ENCODE peak calls at places on chromosomes 16 and 17, in five cellular contexts. A is RCC 7860; U is glomerular endothelial cell; G is stimulated activated CD4-positive, alpha-beta T cell treated with anti-CD3 and anti-CD28 coated beads, TNF-alpha, amount 100 ng/mL, for 48 hours; R is colonic mucosa. N is an unnamed sample.

GRCh38 chr17:20206591-20206990 is 197.4 kb downstream of the SPECC1 start:
- DNase-seq in G (no peak), R (no peak), U (no peak), A (peak), N (no peak)

GRCh38 chr16:86883583-86884188 is 305.3 kb downstream of the FOXL1 start:
- DNase-seq in A (no peak), R (no peak), U (no peak), G (no peak), N (no peak)

GRCh38 chr16:11432856-11433395 is 87.7 kb downstream of the RMI2 start:
- DNase-seq in U (no peak), A (no peak), G (no peak), R (no peak), N (no peak)

GRCh38 chr16:76277099-76278030 is at the start of gene CNTNAP4:
- DNase-seq in R (no peak), G (no peak), A (no peak), U (no peak), N (no peak)

GRCh38 chr17:7929158-7930029 is at the start of gene KCNAB3:
- DNase-seq in A (no peak), G (no peak), U (no peak), R (no peak), N (peak)

GRCh38 chr16:49471038-49471727 is 97.6 kb downstream of the C16orf78 start:
- DNase-seq in G (no peak), U (no peak), A (no peak), R (peak), N (no peak)

GRCh38 chr17:27415090-27415795 is 41.0 kb upstream of the KSR1 start:
- DNase-seq in U (no peak), G (no peak), R (no peak), A (no peak), N (no peak)

GRCh38 chr17:77036841-77037381 is 103.9 kb upstream of the SEC14L1 start:
- DNase-seq in G (no peak), U (no peak), A (no peak), R (no peak), N (no peak)

GRCh38 chr17:40070895-40071719 is 8.3 kb downstream of the THRA start:
- DNase-seq in R (peak), U (no peak), A (no peak), G (no peak), N (no peak)

GRCh38 chr17:43125967-43126910 is 1.1 kb upstream of the BRCA1 start:
- DNase-seq in U (no peak), G (no peak), R (peak), A (no peak), N (no peak)

GRCh38 chr17:33385133-33385532 is 92.0 kb upstream of the ASIC2 start:
- DNase-seq in U (no peak), R (no peak), A (no peak), G (no peak), N (no peak)

GRCh38 chr16:46894011-46894672 is 10.0 kb downstream of the GPT2 start:
- DNase-seq in U (no peak), A (no peak), G (no peak), R (no peak), N (no peak)

GRCh38 chr17:37828313-37829124 is 83.7 kb upstream of the HNF1B start:
- DNase-seq in R (no peak), G (no peak), U (no peak), A (peak), N (no peak)

GRCh38 chr16:675884-676564 is 553 bp downstream of the RHBDL1 start:
- DNase-seq in A (no peak), U (no peak), R (no peak), G (no peak), N (no peak)

GRCh38 chr16:70577256-70577698 is 53.7 kb downstream of the SF3B3 start:
- DNase-seq in A (peak), R (no peak), U (no peak), G (no peak), N (no peak)

GRCh38 chr17:79005063-79005861 is 4.3 kb downstream of the CANT1 start:
- DNase-seq in U (no peak), G (no peak), A (no peak), R (peak), N (no peak)

GRCh38 chr17:61486135-61487120 is 34.2 kb downstream of the TBX4 start:
- DNase-seq in R (no peak), G (no peak), A (no peak), U (no peak), N (no peak)

GRCh38 chr16:50293994-50294855 is 27.9 kb downstream of the ADCY7 start:
- DNase-seq in R (no peak), G (no peak), U (no peak), A (no peak), N (no peak)

GRCh38 chr16:86952769-86953168 is 364.4 kb downstream of the C16orf95 start:
- DNase-seq in R (no peak), A (peak), U (no peak), G (no peak), N (no peak)

GRCh38 chr16:2762711-2763110 is 10.3 kb downstream of the SRRM2 start:
- DNase-seq in U (no peak), R (no peak), A (no peak), G (no peak), N (no peak)

GRCh38 chr17:4514206-4514605 is 15.5 kb downstream of the SPNS2 start:
- DNase-seq in R (no peak), G (no peak), U (no peak), A (no peak), N (no peak)

GRCh38 chr17:28970879-28971278 is 19.6 kb upstream of the PHF12 start:
- DNase-seq in U (no peak), A (no peak), R (no peak), G (no peak), N (no peak)

GRCh38 chr17:14019186-14019956 is 49.9 kb upstream of the COX10 start:
- DNase-seq in U (no peak), R (no peak), A (no peak), G (no peak), N (no peak)

GRCh38 chr17:77269696-77270681 is 129.2 kb downstream of the SEC14L1 start:
- DNase-seq in U (no peak), A (no peak), R (no peak), G (no peak), N (no peak)